ENCODE peak calls at places on chromosomes 6 and 20, in four cellular contexts. E is hepatocyte, C is right cardiac atrium, P is adipocyte. D is an unnamed sample.

GRCh38 chr20:9903048-9903651 is 64.3 kb upstream of the PAK5 start:
- DNase-seq in E (peak; percentile 16), C (no peak), P (peak; percentile 6), D (no peak)

GRCh38 chr6:36838896-36839818 is at the start of gene CPNE5:
- DNase-seq in E (peak; percentile 57), C (peak; percentile 55), P (peak; percentile 38), D (peak; percentile 46)

GRCh38 chr6:110529355-110529754 is 52.9 kb upstream of the SLC22A16 start:
- DNase-seq in E (no peak), C (no peak), P (peak; percentile 31), D (no peak)

GRCh38 chr6:1491025-1491424 is 101.6 kb downstream of the FOXF2 start:
- DNase-seq in E (no peak), C (no peak), P (no peak), D (no peak)

GRCh38 chr20:17715075-17715474 is 15.3 kb downstream of the BANF2 start:
- DNase-seq in E (no peak), C (no peak), P (no peak), D (no peak)

GRCh38 chr6:163825033-163825432 is 410.5 kb downstream of the QKI start:
- DNase-seq in E (no peak), C (no peak), P (no peak), D (no peak)

GRCh38 chr20:47705497-47705856 is 79.8 kb downstream of the SULF2 start:
- DNase-seq in E (no peak), C (no peak), P (no peak), D (no peak)

GRCh38 chr20:62741191-62741676 is 32.6 kb downstream of the NTSR1 start:
- DNase-seq in E (no peak), C (no peak), P (peak; percentile 16), D (peak; percentile 6)

GRCh38 chr6:169851641-169852503 is 100.5 kb downstream of the ERMARD start:
- DNase-seq in E (no peak), C (no peak), P (peak; percentile 6), D (peak; percentile 54)

GRCh38 chr6:44237813-44238433 is 9.0 kb upstream of the HSP90AB1 start:
- DNase-seq in E (peak; percentile 92), C (peak; percentile 85), P (peak; percentile 94), D (peak; percentile 91)

GRCh38 chr6:42296614-42297013 is 79.0 kb upstream of the MRPS10 start:
- DNase-seq in E (no peak), C (no peak), P (no peak), D (no peak)
- H3K4me1 ChIP-seq in E (no peaks in the 10 kb centered on the region), C (peaks cover 3% of the 10 kb centered on the region), P (no peaks in the 10 kb centered on the region), D (no peaks in the 10 kb centered on the region)

DNA sequence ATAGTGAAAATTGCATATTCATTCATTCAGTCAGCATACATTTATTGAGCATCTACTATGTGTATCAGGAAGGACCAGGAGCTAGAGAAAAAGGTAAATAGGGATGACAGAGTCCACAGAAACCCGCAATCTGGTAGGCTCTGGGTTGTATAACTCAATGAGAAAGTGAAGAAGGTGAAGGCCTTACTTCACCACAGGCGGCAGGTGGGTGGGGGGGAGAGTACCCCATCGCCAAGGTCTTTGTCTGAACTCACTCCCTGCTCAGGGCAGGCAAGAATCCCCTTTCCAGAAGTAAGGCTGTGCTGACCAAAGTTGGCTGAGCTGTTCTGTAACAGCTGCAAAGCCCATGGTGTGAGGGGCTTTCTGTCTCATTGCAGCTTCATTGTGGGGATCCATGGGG is 81.3 kb downstream of the CDH26 start:
- DNase-seq in E (no peak), C (no peak), P (no peak), D (no peak)
- H3K4me1 ChIP-seq in E (peaks cover 8% of the 10 kb centered on the region), C (peaks cover 2% of the 10 kb centered on the region), P (peaks cover 13% of the 10 kb centered on the region), D (peaks cover 10% of the 10 kb centered on the region)

DNA sequence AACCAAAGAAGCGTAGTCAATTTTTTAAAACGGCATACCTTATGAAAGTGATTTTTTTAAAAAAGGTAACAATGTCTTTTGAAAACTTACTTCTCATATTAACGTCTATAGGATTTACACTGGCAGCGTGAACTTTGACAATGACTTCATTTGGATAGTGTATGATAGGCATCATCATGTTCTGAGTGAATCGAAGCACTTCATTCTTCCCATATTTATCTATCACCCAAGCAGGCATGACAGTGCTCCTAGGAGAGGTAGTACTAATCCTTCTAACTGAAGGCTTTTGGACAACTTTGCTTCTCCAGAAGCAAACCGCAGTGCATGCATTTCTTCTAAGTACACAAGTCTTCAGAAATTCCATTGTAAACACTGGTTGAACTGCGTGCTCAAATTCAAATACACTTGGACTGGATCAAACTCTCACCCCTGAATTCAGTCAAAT is 618 bp downstream of the RTN4IP1 start:
- DNase-seq in E (peak; percentile 17), C (no peak), P (no peak), D (no peak)
- H3K4me1 ChIP-seq in E (peaks cover 4% of the 10 kb centered on the region), C (peaks cover 2% of the 10 kb centered on the region), P (peaks cover 13% of the 10 kb centered on the region), D (peaks cover 23% of the 10 kb centered on the region)

DNA sequence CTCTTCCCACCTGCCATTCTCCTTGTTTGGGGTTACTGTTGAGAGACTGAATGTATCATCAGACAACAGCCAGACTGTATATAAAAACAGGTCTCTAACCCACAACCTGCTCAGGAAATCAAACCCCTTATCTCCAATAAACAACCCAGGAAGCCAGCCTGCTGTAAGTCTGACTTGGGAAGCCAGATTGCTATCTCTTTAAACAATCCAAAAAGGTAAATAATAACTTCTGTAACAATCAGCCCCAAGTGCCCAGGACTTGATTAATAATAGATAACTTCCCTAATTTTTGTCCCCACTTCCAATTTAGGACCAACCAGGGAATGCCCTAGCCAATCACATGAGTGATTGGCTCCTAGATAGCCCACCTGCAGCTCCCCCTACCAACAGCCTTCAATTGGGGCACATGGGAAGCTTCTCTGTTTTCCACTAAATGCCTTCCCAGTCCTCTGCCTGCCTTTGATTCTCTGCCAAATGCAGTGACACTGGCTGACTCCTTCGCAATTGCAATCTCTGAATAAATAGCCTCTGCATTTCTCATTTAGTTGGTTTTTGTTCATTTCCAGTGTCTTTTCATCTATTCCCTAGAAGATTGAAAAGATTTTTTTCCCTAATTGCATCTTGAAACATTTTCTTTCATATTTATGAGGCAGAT is 117.1 kb upstream of the TAB2 start:
- DNase-seq in E (no peak), C (no peak), P (no peak), D (no peak)
- H3K4me1 ChIP-seq in E (no peaks in the 10 kb centered on the region), C (no peaks in the 10 kb centered on the region), P (no peaks in the 10 kb centered on the region), D (no peaks in the 10 kb centered on the region)

GRCh38 chr6:35668096-35668495 is 20.6 kb downstream of the FKBP5 start:
- DNase-seq in E (no peak), C (no peak), P (no peak), D (no peak)
- H3K4me1 ChIP-seq in E (no peaks in the 10 kb centered on the region), C (peaks cover 11% of the 10 kb centered on the region), P (peaks cover 58% of the 10 kb centered on the region), D (peaks cover 63% of the 10 kb centered on the region)

GRCh38 chr20:38114353-38114791 is 50.7 kb downstream of the TGM2 start:
- DNase-seq in E (no peak), C (no peak), P (peak; percentile 45), D (no peak)

GRCh38 chr20:38113401-38114325 is 51.4 kb downstream of the TGM2 start:
- DNase-seq in E (peak; percentile 47), C (no peak), P (no peak), D (no peak)

GRCh38 chr20:38111366-38112232 is 53.5 kb downstream of the TGM2 start:
- DNase-seq in E (no peak), C (no peak), P (no peak), D (no peak)

GRCh38 chr20:38112249-38112942 is 52.7 kb downstream of the TGM2 start:
- DNase-seq in E (no peak), C (no peak), P (no peak), D (no peak)

GRCh38 chr20:38112943-38113294 is 52.2 kb downstream of the TGM2 start:
- DNase-seq in E (no peak), C (no peak), P (no peak), D (no peak)
- H3K4me1 ChIP-seq in E (peaks cover 34% of the 10 kb centered on the region), C (peaks cover 31% of the 10 kb centered on the region), P (peaks cover 29% of the 10 kb centered on the region), D (peaks cover 18% of the 10 kb centered on the region)

D was measured in heart left ventricle.